ENCODE peak calls at places on chromosomes 12 and 14, in four cellular contexts. E is lung, J is heart left ventricle, R is mesendoderm. X is an unnamed sample.

GRCh38 chr12:90036641-90037040 is 328.0 kb upstream of the ATP2B1 start:
- DNase-seq in J (no peak), E (no peak), R (no peak), X (no peak)

GRCh38 chr14:34053666-34054065 is 102.8 kb upstream of the EGLN3 start:
- DNase-seq in R (no peak), J (peak; percentile 61), E (no peak), X (no peak)

GRCh38 chr14:77158175-77158908 is 16.8 kb upstream of the ZDHHC22 start:
- DNase-seq in E (no peak), R (peak; percentile 78), J (peak; percentile 67), X (peak; percentile 72)

GRCh38 chr14:68390731-68391130 is 402.1 kb downstream of the ZFP36L1 start:
- DNase-seq in E (no peak), R (no peak), J (no peak), X (no peak)

GRCh38 chr12:15214851-15215601 is 6.2 kb downstream of the RERG start:
- DNase-seq in J (no peak), R (no peak), E (no peak), X (no peak)

GRCh38 chr14:76456200-76456599 is 80.3 kb downstream of the ESRRB start:
- DNase-seq in E (no peak), R (peak; percentile 75), J (no peak), X (peak; percentile 78)

GRCh38 chr14:78633747-78634146 is 463.6 kb downstream of the NRXN3 start:
- DNase-seq in J (no peak), R (peak; percentile 41), E (no peak), X (peak; percentile 43)

GRCh38 chr14:104157303-104157928 is 19.0 kb downstream of the KIF26A start:
- DNase-seq in J (no peak), R (no peak), E (no peak), X (peak; percentile 89)

GRCh38 chr14:22314183-22314820 is 274.7 kb downstream of the DAD1 start:
- DNase-seq in J (no peak), R (peak; percentile 76), E (peak; percentile 33), X (peak; percentile 47)

GRCh38 chr14:85590784-85591183 is 60.8 kb downstream of the FLRT2 start:
- DNase-seq in R (no peak), E (no peak), J (no peak), X (no peak)

GRCh38 chr12:58186914-58187313 is 245.5 kb downstream of the ATP23 start:
- DNase-seq in J (no peak), E (no peak), R (no peak), X (no peak)

GRCh38 chr14:51006781-51007211 is 62.5 kb upstream of the PYGL start:
- DNase-seq in J (no peak), R (no peak), E (peak; percentile 34), X (no peak)

GRCh38 chr12:69120331-69120730 is 119.0 kb upstream of the CPSF6 start:
- DNase-seq in J (no peak), E (no peak), R (no peak), X (no peak)

GRCh38 chr12:124852911-124853441 is 10.7 kb downstream of the SCARB1 start:
- DNase-seq in E (no peak), J (no peak), R (no peak), X (no peak)

GRCh38 chr12:75964150-75964549 is 67.4 kb downstream of the PHLDA1 start:
- DNase-seq in J (peak; percentile 37), R (no peak), E (peak; percentile 61), X (no peak)

GRCh38 chr12:1115471-1116242 is 124.6 kb downstream of the ERC1 start:
- DNase-seq in E (no peak), J (no peak), R (no peak), X (no peak)
- H3K27me3 ChIP-seq in E (no peaks in the 10 kb centered on the region), J (no peaks in the 10 kb centered on the region), R (no peaks in the 10 kb centered on the region), X (peaks cover 1% of the 10 kb centered on the region)

DNA sequence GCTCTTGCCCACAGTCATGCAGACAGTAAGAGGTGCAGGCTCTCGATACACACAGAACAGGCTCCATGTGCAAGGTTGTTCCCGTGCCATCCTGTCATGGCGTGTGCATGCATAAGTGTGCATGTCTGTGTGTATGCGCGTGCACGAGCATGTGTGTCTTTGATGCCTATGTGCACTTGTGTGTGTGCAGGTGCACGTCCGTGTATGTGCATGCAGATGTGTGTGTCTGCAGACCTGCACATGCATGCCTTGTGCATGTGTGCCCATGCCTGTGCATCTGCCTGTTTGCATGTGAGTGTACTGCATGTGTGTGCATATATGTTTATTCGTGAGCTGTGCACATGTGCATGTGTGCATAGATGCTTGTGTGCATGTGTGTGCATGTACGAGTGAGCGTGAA is 309.8 kb downstream of the TMEM121 start:
- DNase-seq in E (no peak), R (no peak), J (no peak), X (no peak)
- H3K27me3 ChIP-seq in E (no peaks in the 10 kb centered on the region), R (no peaks in the 10 kb centered on the region), J (no peaks in the 10 kb centered on the region), X (no peaks in the 10 kb centered on the region)

DNA sequence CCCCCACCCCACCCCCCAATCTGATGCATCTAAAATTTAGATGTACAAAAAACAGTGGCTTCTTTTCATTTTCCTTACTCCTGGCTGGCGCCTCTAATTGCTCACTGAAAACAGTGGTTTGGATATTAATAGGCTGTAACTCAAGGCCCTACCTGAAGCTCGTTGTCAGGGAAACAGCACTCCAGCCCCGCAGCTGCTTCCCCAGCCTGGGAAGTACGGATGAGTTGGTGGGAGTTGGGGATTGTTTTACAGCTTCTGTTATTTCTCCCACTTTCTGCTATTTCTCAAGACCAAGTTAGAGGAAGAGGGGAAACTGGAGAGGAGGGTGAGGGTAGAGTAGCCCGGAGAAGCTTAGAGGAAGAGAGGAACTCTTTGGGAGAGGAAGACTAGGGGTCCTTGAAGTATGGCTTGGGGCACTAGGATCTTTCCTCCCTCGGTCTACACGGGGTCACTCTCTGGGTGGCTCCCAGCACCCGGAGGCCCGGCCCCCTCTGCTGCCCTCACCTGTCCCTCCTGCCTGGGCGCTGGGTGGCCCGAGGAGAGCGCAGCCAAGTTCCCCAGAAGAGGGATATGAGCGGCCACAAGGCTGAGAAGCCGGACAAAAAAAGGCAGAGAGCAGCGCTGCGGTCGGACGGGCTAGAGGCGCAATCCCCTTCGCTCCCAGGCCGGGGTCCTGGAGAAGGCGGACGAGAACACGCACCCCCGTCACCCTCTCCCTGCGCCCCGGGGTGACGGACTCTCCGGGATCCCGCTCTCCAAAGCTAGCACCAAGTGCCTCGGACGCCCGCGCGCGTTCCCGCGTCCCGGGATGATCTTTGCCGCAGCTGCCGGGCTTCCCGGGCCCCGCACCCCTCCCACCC is 702 bp downstream of the SPTB start:
- DNase-seq in J (peak; percentile 40), R (peak; percentile 30), E (no peak), X (peak; percentile 59)
- H3K27me3 ChIP-seq in J (peaks cover 56% of the 10 kb centered on the region), R (peaks cover 6% of the 10 kb centered on the region), E (peaks cover 3% of the 10 kb centered on the region), X (peaks cover 50% of the 10 kb centered on the region)

DNA sequence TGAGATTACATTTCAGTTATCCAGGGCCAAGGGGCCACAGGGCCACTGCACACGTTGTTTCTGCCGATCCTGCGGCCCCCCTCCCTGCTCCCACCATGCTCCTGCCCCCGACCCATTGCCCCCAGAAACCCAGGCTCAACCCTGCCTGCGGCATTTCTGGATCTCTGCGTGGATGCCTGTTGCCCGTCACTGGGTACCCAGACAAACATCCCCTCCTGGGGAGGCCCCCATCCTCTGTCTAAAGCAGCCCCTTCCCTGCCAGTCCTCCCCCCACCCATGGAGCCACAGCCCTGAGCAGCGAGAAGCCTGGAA is 326.4 kb upstream of the SFSWAP start:
- DNase-seq in R (no peak), J (no peak), E (no peak), X (peak; percentile 55)
- H3K27me3 ChIP-seq in R (peaks cover 7% of the 10 kb centered on the region), J (peaks cover 6% of the 10 kb centered on the region), E (peaks cover 4% of the 10 kb centered on the region), X (peaks cover 17% of the 10 kb centered on the region)

X was measured in H7.